ENCODE peak calls at places on chromosomes 16 and 17, in four cellular contexts. Q is GM23338, J is adrenal gland, A is A549. E is an unnamed sample.

GRCh38 chr17:75105269-75106080 is 4.3 kb upstream of the ARMC7 start:
- DNase-seq in Q (peak), A (peak), J (peak), E (peak)

GRCh38 chr17:77692571-77693161 is 265.8 kb upstream of the TNRC6C start:
- DNase-seq in Q (no peak), J (peak), A (no peak), E (no peak)

GRCh38 chr16:70512456-70512855 is 10.9 kb downstream of the COG4 start:
- DNase-seq in J (peak), Q (no peak), A (peak), E (no peak)

GRCh38 chr17:17321356-17322025 is 18.3 kb downstream of the NT5M start:
- DNase-seq in J (no peak), Q (no peak), A (no peak), E (no peak)

GRCh38 chr17:28204751-28205150 is 114.2 kb upstream of the TMEM97 start:
- DNase-seq in J (no peak), Q (no peak), A (peak), E (no peak)

GRCh38 chr17:51263001-51263400 is 2.7 kb downstream of the UTP18 start:
- DNase-seq in Q (no peak), J (no peak), A (no peak), E (no peak)

GRCh38 chr17:48993305-48993704 is 3.9 kb upstream of the IGF2BP1 start:
- DNase-seq in Q (no peak), J (no peak), A (no peak), E (no peak)

GRCh38 chr16:12127244-12127643 is 150.7 kb downstream of the SNX29 start:
- DNase-seq in A (no peak), J (no peak), Q (no peak), E (no peak)

GRCh38 chr16:59148756-59149155 is 414.6 kb upstream of the GOT2 start:
- DNase-seq in A (no peak), J (no peak), Q (no peak), E (no peak)

GRCh38 chr17:20281860-20282259 is 185.5 kb downstream of the LGALS9B start:
- DNase-seq in A (no peak), J (peak), Q (no peak), E (no peak)

GRCh38 chr17:58325976-58326468 is 2.6 kb downstream of the TSPOAP1 start:
- DNase-seq in Q (no peak), J (no peak), A (peak), E (no peak)

GRCh38 chr17:4116516-4116915 is 26.3 kb downstream of the ZZEF1 start:
- DNase-seq in A (no peak), Q (peak), J (no peak), E (no peak)

GRCh38 chr17:61128671-61129115 is 270.9 kb upstream of the TBX2 start:
- DNase-seq in Q (no peak), A (no peak), J (no peak), E (no peak)

GRCh38 chr17:37774508-37774907 is 29.6 kb upstream of the HNF1B start:
- DNase-seq in Q (no peak), J (no peak), A (no peak), E (no peak)

GRCh38 chr17:33287096-33287495 is 6.0 kb downstream of the ASIC2 start:
- DNase-seq in J (no peak), Q (no peak), A (no peak), E (no peak)

GRCh38 chr16:57204675-57205074 is 18.5 kb downstream of the RSPRY1 start:
- DNase-seq in A (no peak), J (no peak), Q (peak), E (no peak)
- TF ChIP-seq CTCF in A (no peak), J (no peak), Q (no peak), E (no peak)

GRCh38 chr17:35768796-35769195 is 8.1 kb downstream of the C17orf50 start:
- DNase-seq in Q (no peak), J (no peak), A (no peak), E (no peak)

GRCh38 chr17:35766489-35766877 is 5.8 kb downstream of the C17orf50 start:
- DNase-seq in J (no peak), A (no peak), Q (no peak), E (no peak)

GRCh38 chr17:35766903-35767510 is 6.3 kb downstream of the C17orf50 start:
- DNase-seq in J (peak), Q (no peak), A (peak), E (no peak)

GRCh38 chr17:35773129-35773528 is 12.4 kb downstream of the C17orf50 start:
- DNase-seq in J (no peak), Q (no peak), A (no peak), E (no peak)

DNA sequence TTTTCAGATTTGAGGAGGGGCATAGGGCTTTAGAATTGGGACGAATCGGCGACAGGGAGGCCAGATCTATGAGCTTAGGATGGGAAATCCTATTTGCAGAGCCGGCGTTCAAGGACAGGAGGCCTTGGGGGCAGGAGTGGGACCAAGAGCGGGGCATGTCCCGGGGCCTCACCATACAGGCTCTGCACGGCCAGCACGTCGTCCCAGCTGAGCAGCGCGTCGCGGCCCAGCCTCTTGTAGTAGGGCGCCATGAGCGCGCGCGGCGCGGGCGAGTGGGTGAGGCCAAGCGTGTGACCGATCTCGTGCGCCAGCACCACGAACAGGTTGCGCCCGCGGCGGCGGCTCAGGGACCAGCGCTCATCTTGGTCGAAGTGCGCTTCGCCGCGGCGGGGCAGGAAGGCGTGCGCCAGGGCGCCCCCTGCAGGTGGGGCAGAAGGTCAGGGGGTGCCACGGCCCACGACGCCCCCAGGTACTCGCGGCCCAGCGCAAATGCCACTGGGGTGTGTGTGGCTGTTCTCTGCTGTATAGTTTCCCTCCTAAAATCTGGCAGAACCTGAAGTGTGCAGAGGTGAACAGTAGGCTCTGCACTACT is 9.3 kb downstream of the C17orf50 start:
- DNase-seq in A (no peak), Q (no peak), J (no peak), E (no peak)
- TF ChIP-seq CTCF in A (peak), Q (peak), J (no peak), E (no peak)

GRCh38 chr17:73566905-73567782 is 77.1 kb downstream of the SDK2 start:
- DNase-seq in J (no peak), Q (peak), A (no peak), E (no peak)
- TF ChIP-seq CTCF in J (no peak), Q (peak), A (no peak), E (no peak)

DNA sequence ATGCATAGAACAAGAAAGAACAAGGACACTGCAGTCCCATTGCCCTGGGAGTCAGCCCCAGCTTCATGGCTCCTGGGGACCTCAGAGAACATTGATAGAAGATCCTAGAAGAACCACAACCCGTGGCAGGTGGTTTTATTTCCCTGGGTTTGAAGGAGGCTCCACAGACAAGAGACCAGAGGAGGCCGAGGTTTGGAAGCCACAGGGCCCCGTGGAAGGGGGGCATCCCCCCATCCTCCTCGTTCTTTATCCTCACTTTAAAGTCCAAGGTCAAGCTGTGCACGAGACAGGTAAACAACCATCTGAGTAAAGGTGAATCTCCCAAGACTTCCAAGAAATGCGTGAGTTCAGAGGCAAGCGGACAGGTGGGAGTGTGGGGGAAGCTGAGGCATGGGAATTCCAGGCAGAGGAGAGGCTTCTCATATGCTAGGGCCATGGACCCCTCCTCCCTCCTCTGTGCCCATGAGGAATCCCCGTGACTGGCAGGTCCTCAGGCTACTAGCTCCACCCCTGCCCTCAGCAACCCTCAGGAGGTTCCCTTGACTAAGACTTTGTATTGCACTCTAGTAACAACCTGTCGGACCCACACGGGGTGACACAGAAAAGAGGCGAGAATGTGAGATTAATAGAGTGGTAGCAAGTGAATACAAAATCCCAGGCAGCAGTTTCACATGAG is 889 bp upstream of the SULT1A1 start:
- DNase-seq in Q (peak), J (no peak), A (no peak), E (no peak)
- TF ChIP-seq CTCF in Q (no peak), J (no peak), A (no peak), E (no peak)

GRCh38 chr16:68689921-68690320 is 44.8 kb downstream of the CDH3 start:
- DNase-seq in Q (no peak), A (no peak), J (no peak), E (no peak)
- TF ChIP-seq CTCF in Q (peak), A (no peak), J (no peak), E (no peak)

GRCh38 chr17:73210002-73210678 is 17.3 kb downstream of the COG1 start:
- DNase-seq in J (no peak), Q (no peak), A (no peak), E (no peak)
- TF ChIP-seq CTCF in J (peak), Q (no peak), A (peak), E (peak)

DNA sequence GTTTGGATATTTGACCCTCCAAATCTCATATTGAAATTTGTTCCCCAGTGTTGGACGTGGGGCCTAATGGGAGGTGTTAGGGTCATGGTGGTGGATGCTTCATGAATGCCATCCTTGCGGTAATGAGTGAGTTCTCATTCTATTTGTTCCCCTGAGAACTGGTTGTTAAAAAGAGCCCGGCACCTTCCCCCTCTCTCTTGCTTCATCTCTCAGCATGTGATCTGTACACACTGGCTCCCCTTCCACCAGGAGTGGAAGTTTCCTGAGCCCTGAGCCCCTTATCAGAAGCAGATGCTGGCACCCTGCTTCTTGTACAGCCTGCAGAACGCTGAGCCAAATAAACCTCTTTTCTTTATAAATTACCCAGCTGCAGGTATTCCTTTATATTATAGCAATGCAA is 25.6 kb downstream of the PIK3R6 start:
- DNase-seq in Q (no peak), J (no peak), A (no peak), E (no peak)
- TF ChIP-seq CTCF in Q (no peak), J (no peak), A (no peak), E (no peak)

GRCh38 chr16:47143677-47144558 is at the start of gene NETO2:
- DNase-seq in J (peak), Q (peak), A (peak), E (peak)

GRCh38 chr16:47142469-47143328 is 1.0 kb downstream of the NETO2 start:
- DNase-seq in J (peak), A (peak), Q (peak), E (peak)

GRCh38 chr16:47143329-47143676 is 442 bp downstream of the NETO2 start:
- DNase-seq in A (peak), J (peak), Q (peak), E (peak)

GRCh38 chr16:47141773-47142468 is 1.8 kb downstream of the NETO2 start:
- DNase-seq in J (peak), Q (peak), A (peak), E (peak)

DNA sequence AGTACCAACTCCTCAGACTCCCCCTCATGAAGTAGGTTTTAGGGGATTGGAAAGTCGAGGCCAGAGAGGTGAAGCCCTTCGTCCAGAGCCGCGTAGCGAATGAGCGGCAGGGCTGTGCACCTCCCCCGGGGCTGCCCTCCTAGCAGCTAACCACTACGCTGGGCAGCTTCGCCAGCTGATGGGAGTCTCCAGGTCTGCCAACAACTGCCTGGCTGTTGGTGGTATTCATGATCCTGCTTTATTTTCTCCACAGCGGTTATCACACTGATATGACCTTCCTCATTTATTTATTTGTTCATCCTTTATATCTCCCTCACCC is 773 bp upstream of the NETO2 start:
- DNase-seq in J (no peak), A (no peak), Q (no peak), E (no peak)
- TF ChIP-seq CTCF in J (no peak), A (no peak), Q (no peak), E (no peak)

DNA sequence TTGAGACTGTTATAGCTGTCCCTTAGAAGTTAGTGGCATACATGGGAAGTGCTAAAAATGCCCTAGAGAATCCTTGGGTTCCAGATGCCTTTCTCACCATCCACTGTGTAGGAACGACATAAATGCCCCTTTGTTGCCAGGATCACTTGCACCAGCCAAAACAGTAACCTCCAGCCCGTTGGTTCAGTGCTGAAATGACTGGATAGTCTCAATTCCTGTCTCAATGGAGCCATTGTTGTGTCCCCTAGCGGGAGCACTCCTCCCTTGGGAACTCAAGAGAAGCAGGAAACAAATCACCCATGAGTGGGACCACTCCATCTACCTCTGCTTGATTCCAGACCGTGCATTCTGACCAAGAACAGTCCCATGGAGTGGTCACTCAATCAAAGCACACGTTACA is 23.1 kb downstream of the MPHOSPH6 start:
- DNase-seq in J (no peak), Q (no peak), A (no peak), E (no peak)
- TF ChIP-seq CTCF in J (no peak), Q (no peak), A (no peak), E (no peak)